ENCODE peak calls at places on chromosome 14, in nine cellular contexts. M, F, D, V, Y, Q, C, R and I are unnamed samples.

GRCh38 chr14:55585854-55586253 is 5.8 kb downstream of the KTN1 start:
- DNase-seq in M (peak; percentile 73), F (peak; percentile 51), D (no peak), V (peak; percentile 54), Y (no peak), Q (no peak), C (no peak), R (no peak), I (no peak)

GRCh38 chr14:68094158-68094557 is 274.6 kb downstream of the RAD51B start:
- DNase-seq in M (no peak), F (peak; percentile 42), D (no peak), V (peak; percentile 20), Y (no peak), Q (no peak), C (no peak), R (no peak), I (no peak)

GRCh38 chr14:102588821-102589220 is 3.6 kb upstream of the RCOR1 start:
- DNase-seq in M (no peak), F (no peak), D (no peak), V (no peak), Y (no peak), Q (no peak), C (no peak), R (no peak), I (no peak)

GRCh38 chr14:35944847-35945246 is 118.7 kb downstream of the BRMS1L start:
- DNase-seq in M (no peak), F (peak; percentile 64), D (no peak), V (no peak), Y (no peak), Q (no peak), C (no peak), R (peak; percentile 31), I (no peak)

GRCh38 chr14:75147423-75148071 is 20.7 kb upstream of the NEK9 start:
- DNase-seq in M (peak; percentile 72), F (no peak), D (peak; percentile 53), V (peak; percentile 84), Y (peak; percentile 80), Q (no peak), C (no peak), R (no peak), I (peak; percentile 75)

GRCh38 chr14:89053303-89053702 is 228.9 kb downstream of the TTC8 start:
- DNase-seq in M (no peak), F (no peak), D (no peak), V (no peak), Y (no peak), Q (no peak), C (no peak), R (no peak), I (no peak)

GRCh38 chr14:48747683-48748082 is 838.5 kb downstream of the RPS29 start:
- DNase-seq in M (no peak), F (no peak), D (no peak), V (no peak), Y (no peak), Q (no peak), C (no peak), R (no peak), I (no peak)

GRCh38 chr14:68686724-68687123 is 106.1 kb downstream of the ZFP36L1 start:
- DNase-seq in M (no peak), F (no peak), D (no peak), V (no peak), Y (no peak), Q (no peak), C (no peak), R (no peak), I (no peak)

GRCh38 chr14:101183376-101184103 is 280.0 kb upstream of the RTL1 start:
- DNase-seq in M (no peak), F (no peak), D (no peak), V (no peak), Y (peak; percentile 66), Q (peak; percentile 83), C (no peak), R (no peak), I (no peak)

GRCh38 chr14:93905623-93906022 is 21.5 kb upstream of the FAM181A start:
- DNase-seq in M (no peak), F (peak; percentile 13), D (no peak), V (no peak), Y (no peak), Q (no peak), C (no peak), R (no peak), I (no peak)

GRCh38 chr14:71322660-71323250 is 415.5 kb downstream of the PCNX1 start:
- DNase-seq in M (peak; percentile 67), F (peak; percentile 61), D (no peak), V (peak; percentile 69), Y (no peak), Q (no peak), C (no peak), R (no peak), I (no peak)

DNA sequence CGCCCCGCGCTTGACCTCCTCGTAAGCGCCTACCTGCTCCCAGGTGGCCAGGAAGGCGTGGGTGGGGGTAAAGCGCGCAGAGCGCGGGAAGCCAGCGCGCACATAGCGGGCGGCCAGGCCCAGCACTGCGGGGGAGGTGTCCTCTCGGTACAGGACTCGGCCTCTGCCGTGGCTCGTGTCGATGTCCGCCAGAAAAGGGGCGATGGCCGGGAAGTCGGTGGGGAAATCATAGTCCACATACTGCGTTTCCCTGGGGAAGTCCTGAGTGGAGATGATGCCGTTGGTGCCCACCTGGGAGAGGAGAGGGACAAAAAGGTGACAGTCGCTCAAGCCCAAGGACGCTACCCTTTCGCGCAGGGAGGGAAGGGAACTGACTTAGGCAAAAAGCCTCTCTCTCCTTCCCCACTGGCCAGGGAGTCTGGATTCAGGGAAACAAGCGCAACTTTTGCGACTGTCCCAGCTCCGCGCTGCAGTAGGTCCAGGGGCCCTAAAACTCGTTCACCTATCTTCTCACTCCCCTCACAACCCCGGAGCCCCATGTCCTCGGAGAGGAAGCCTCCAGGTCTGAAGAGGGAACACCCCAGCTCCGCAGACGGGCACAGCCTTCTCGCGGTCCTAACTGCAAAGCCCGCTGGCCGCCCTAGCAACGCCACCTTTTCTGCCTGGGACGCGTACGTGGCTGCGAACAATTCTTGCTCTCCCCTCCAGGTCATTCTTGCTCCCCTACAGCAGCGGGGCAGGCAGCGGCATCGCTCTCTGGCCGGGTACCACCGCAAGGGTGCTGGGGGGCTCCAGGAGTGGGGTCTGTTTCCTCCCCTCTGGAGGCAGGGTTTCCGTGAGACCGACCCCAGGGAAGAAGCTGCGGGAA is 752 bp downstream of the NID2 start:
- DNase-seq in M (peak; percentile 51), F (peak; percentile 26), D (peak; percentile 58), V (peak; percentile 80), Y (peak; percentile 76), Q (peak; percentile 77), C (no peak), R (peak; percentile 13), I (no peak)
- H3K27ac ChIP-seq in M (peak overlapping the region; percentile 97), F (no peak overlapping the region), D (peak overlapping the region; percentile 92), V (peak overlapping the region; percentile 73), Y (peak overlapping the region; percentile 11), Q (peak overlapping the region; percentile 38), C (peak overlapping the region; percentile 26), R (peak overlapping the region; percentile 82), I (no peak overlapping the region)

DNA sequence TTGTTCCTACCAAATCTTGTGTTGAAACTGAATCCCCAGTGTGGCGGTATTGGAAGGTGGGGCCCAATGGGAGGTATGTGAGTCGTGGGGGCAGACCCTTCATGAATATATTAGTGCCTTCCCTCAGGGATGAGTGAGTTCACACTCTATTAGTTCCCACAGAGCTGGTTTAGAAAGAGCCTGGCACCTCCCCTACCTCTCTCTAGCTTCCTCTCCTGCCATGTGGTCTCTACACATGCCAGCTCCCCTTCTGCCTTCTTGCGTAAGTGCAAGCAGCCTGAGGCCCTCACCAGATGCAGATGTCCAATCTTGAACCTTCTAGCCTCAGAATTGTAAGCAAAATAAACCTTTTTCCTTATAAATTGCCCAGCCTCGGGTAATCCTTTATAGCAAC is 105.8 kb downstream of the SPTSSA start:
- DNase-seq in M (peak; percentile 7), F (no peak), D (no peak), V (peak; percentile 28), Y (no peak), Q (no peak), C (no peak), R (no peak), I (no peak)
- H3K27ac ChIP-seq in M (peak overlapping the region; percentile 73), F (peak overlapping the region; percentile 69), D (peak overlapping the region; percentile 69), V (peak overlapping the region; percentile 52), Y (no peak overlapping the region), Q (no peak overlapping the region), C (no peak overlapping the region), R (peak overlapping the region; percentile 27), I (no peak overlapping the region)

GRCh38 chr14:26596722-26597030 is 1.2 kb downstream of the NOVA1 start:
- DNase-seq in M (peak; percentile 1), F (no peak), D (no peak), V (peak; percentile 38), Y (no peak), Q (no peak), C (no peak), R (no peak), I (peak; percentile 25)
- H3K27ac ChIP-seq in M (no peak overlapping the region), F (no peak overlapping the region), D (no peak overlapping the region), V (no peak overlapping the region), Y (no peak overlapping the region), Q (no peak overlapping the region), C (peak overlapping the region; percentile 88), R (peak overlapping the region; percentile 95), I (peak overlapping the region; percentile 94)

GRCh38 chr14:32085182-32085844 is 8.2 kb downstream of the ARHGAP5 start:
- DNase-seq in M (no peak), F (no peak), D (no peak), V (no peak), Y (no peak), Q (no peak), C (no peak), R (no peak), I (no peak)
- H3K27ac ChIP-seq in M (no peak overlapping the region), F (no peak overlapping the region), D (no peak overlapping the region), V (no peak overlapping the region), Y (no peak overlapping the region), Q (no peak overlapping the region), C (no peak overlapping the region), R (no peak overlapping the region), I (no peak overlapping the region)

GRCh38 chr14:92520701-92521415 is 7.3 kb downstream of the RIN3 start:
- DNase-seq in M (no peak), F (no peak), D (no peak), V (no peak), Y (no peak), Q (no peak), C (no peak), R (no peak), I (no peak)
- H3K27ac ChIP-seq in M (no peak overlapping the region), F (no peak overlapping the region), D (no peak overlapping the region), V (no peak overlapping the region), Y (peak overlapping the region; percentile 62), Q (no peak overlapping the region), C (no peak overlapping the region), R (no peak overlapping the region), I (no peak overlapping the region)

DNA sequence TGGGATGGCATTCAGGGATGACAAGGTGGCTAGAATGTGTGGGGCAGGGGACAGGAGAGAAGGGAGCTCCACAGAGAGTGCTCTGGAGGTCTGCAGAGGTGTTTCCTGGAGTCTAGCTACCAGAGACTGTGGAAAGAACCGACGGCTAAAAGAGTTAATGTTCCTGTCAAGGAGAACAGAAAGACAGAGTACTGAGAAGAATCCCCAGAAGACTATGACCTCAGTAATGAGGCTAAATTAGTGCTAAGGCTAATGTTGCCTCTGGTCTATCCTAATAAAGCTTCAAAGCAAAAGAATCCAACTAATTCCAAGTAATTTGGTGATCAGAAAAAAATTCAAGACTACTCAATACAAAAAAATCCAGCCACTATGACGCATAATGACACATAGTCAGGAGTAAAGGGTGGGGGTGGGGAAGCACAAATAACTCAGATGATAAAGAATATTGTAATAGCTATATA is 44.7 kb downstream of the FERMT2 start:
- DNase-seq in M (peak; percentile 93), F (peak; percentile 94), D (no peak), V (peak; percentile 93), Y (no peak), Q (no peak), C (no peak), R (no peak), I (no peak)
- H3K27ac ChIP-seq in M (peak overlapping the region; percentile 88), F (peak overlapping the region; percentile 90), D (peak overlapping the region; percentile 36), V (peak overlapping the region; percentile 77), Y (no peak overlapping the region), Q (no peak overlapping the region), C (peak overlapping the region; percentile 90), R (peak overlapping the region; percentile 93), I (no peak overlapping the region)

GRCh38 chr14:105492051-105492965 is 1.3 kb downstream of the TEDC1 start:
- DNase-seq in M (no peak), F (no peak), D (peak; percentile 55), V (no peak), Y (peak; percentile 89), Q (peak; percentile 83), C (no peak), R (no peak), I (no peak)
- H3K27ac ChIP-seq in M (no peak overlapping the region), F (no peak overlapping the region), D (peak overlapping the region; percentile 24), V (no peak overlapping the region), Y (peak overlapping the region; percentile 95), Q (no peak overlapping the region), C (no peak overlapping the region), R (peak overlapping the region; percentile 95), I (no peak overlapping the region)